ENCODE peak calls at places on chromosomes 1 and 21, in nine cellular contexts. R is iPS-NIHi11; P is HFF-Myc; U is GM12891; C is activated T-helper 9 cell treated with anti-CD3 and anti-CD28 coated beads, Interleukin-2, amount 50 U/mL, for 16 hours; E is midbrain; B is posterior cingulate gyrus; S is stimulated activated CD8-positive, alpha-beta memory T cell treated with anti-CD3 and anti-CD28 coated beads, Interleukin-7, amount 100 ng/mL, for 1 hour; O is stomach. L is an unnamed sample.
A peak's percentile ranks its signal among the peaks of the same experiment; 100 is the strongest.

GRCh38 chr1:185666582-185666981 is 67.6 kb upstream of the HMCN1 start:
- DNase-seq in S (no peak), C (no peak), E (no peak), O (no peak), P (no peak), R (no peak), U (no peak), B (no peak), L (no peak)

GRCh38 chr1:107935396-107936064 is 29.4 kb downstream of the VAV3 start:
- DNase-seq in P (no peak), S (no peak), R (no peak), E (no peak), O (no peak), U (peak; percentile 19), B (no peak), C (peak; percentile 10), L (peak; percentile 54)

GRCh38 chr1:2392071-2392442 is 416 bp downstream of the RER1 start:
- DNase-seq in U (no peak), P (no peak), O (no peak), B (no peak), C (no peak), E (no peak), R (no peak), S (no peak), L (no peak)

GRCh38 chr1:8374812-8375211 is 56.9 kb downstream of the SLC45A1 start:
- DNase-seq in E (no peak), C (no peak), B (no peak), P (no peak), O (peak; percentile 52), S (no peak), R (no peak), U (no peak), L (peak; percentile 45)

GRCh38 chr1:222525956-222526355 is 21.9 kb downstream of the HHIPL2 start:
- DNase-seq in B (no peak), O (no peak), P (no peak), C (no peak), E (no peak), U (no peak), R (no peak), S (no peak), L (peak; percentile 43)

GRCh38 chr1:204294371-204294770 is 65.4 kb downstream of the PLEKHA6 start:
- DNase-seq in B (no peak), S (no peak), P (peak; percentile 92), C (no peak), U (no peak), R (no peak), O (no peak), E (no peak), L (no peak)

GRCh38 chr1:41466146-41466545 is 18.3 kb downstream of the EDN2 start:
- DNase-seq in B (no peak), S (no peak), R (no peak), E (no peak), O (peak; percentile 86), U (no peak), P (no peak), C (no peak), L (no peak)

GRCh38 chr1:38817958-38818705 is 41.4 kb downstream of the RRAGC start:
- DNase-seq in R (peak; percentile 94), O (peak; percentile 50), E (peak; percentile 34), C (peak; percentile 24), P (no peak), B (no peak), S (peak; percentile 8), U (peak; percentile 71), L (peak; percentile 33)

GRCh38 chr1:86706018-86706417 is 1.6 kb downstream of the SH3GLB1 start:
- DNase-seq in O (no peak), C (no peak), S (no peak), R (no peak), E (no peak), P (no peak), U (no peak), B (no peak), L (no peak)

GRCh38 chr1:48025076-48025475 is 27.9 kb upstream of the TRABD2B start:
- DNase-seq in S (no peak), C (no peak), O (no peak), U (no peak), B (no peak), E (no peak), R (no peak), P (no peak), L (no peak)

GRCh38 chr21:26409735-26410134 is 163.4 kb downstream of the CYYR1 start:
- DNase-seq in E (no peak), O (no peak), P (no peak), S (no peak), B (no peak), C (no peak), R (no peak), U (no peak), L (no peak)

GRCh38 chr1:2590233-2591141 is 3.9 kb downstream of the PRXL2B start:
- DNase-seq in R (peak; percentile 3), S (no peak), U (no peak), C (no peak), B (no peak), P (no peak), E (no peak), O (no peak), L (no peak)

GRCh38 chr21:21668198-21668597 is 670.0 kb downstream of the NCAM2 start:
- DNase-seq in B (no peak), O (no peak), E (no peak), C (no peak), R (no peak), S (no peak), U (no peak), P (no peak), L (no peak)

GRCh38 chr1:219220945-219221344 is 47.3 kb downstream of the LYPLAL1 start:
- DNase-seq in B (no peak), S (no peak), C (no peak), P (no peak), E (no peak), O (no peak), U (no peak), R (no peak), L (peak; percentile 9)

GRCh38 chr1:51636765-51637522 is 20.1 kb downstream of the OSBPL9 start:
- DNase-seq in O (no peak), P (no peak), B (no peak), S (no peak), U (no peak), E (no peak), C (no peak), R (no peak), L (no peak)

GRCh38 chr21:21612446-21612845 is 614.2 kb downstream of the NCAM2 start:
- DNase-seq in R (peak; percentile 5), U (no peak), S (no peak), O (no peak), P (peak; percentile 40), C (no peak), B (no peak), E (no peak), L (peak; percentile 18)

GRCh38 chr1:99877568-99877967 is 27.4 kb downstream of the AGL start:
- DNase-seq in R (no peak), S (no peak), U (no peak), E (no peak), P (no peak), B (no peak), C (no peak), O (no peak), L (no peak)

GRCh38 chr1:63189677-63190076 is 132.7 kb upstream of the FOXD3 start:
- DNase-seq in S (no peak), P (no peak), E (no peak), O (no peak), R (peak; percentile 64), U (no peak), C (no peak), B (no peak), L (peak; percentile 17)

GRCh38 chr1:78089015-78089414 is 43.2 kb downstream of the GIPC2 start:
- DNase-seq in O (no peak), C (no peak), R (no peak), B (no peak), E (no peak), P (no peak), U (no peak), S (no peak), L (no peak)

GRCh38 chr21:46295177-46295711 is 9.1 kb downstream of the YBEY start:
- DNase-seq in S (no peak), O (no peak), U (no peak), R (no peak), C (no peak), P (peak; percentile 73), B (no peak), E (no peak), L (peak; percentile 90)

GRCh38 chr1:222375656-222376055 is 172.2 kb downstream of the HHIPL2 start:
- DNase-seq in O (no peak), S (no peak), E (no peak), C (no peak), P (no peak), B (no peak), R (no peak), U (no peak), L (no peak)

GRCh38 chr21:16420086-16420724 is 690.4 kb downstream of the USP25 start:
- DNase-seq in O (peak; percentile 42), S (no peak), B (peak; percentile 15), U (no peak), R (peak; percentile 12), E (peak; percentile 77), P (no peak), C (no peak), L (no peak)

GRCh38 chr1:20321573-20321972 is 30.9 kb downstream of the VWA5B1 start:
- DNase-seq in R (no peak), B (no peak), U (no peak), C (no peak), O (no peak), P (no peak), S (no peak), E (no peak), L (no peak)

GRCh38 chr1:183287191-183287675 is 101.2 kb downstream of the LAMC2 start:
- DNase-seq in S (no peak), P (no peak), B (peak; percentile 44), O (no peak), U (no peak), R (no peak), E (no peak), C (no peak), L (no peak)

GRCh38 chr1:101520302-101520701 is 283.5 kb downstream of the S1PR1 start:
- DNase-seq in U (no peak), P (peak; percentile 7), C (no peak), O (no peak), R (peak; percentile 60), S (no peak), E (peak; percentile 48), B (no peak), L (peak; percentile 42)

GRCh38 chr1:46723901-46724300 is 5.0 kb upstream of the EFCAB14 start:
- DNase-seq in O (no peak), U (no peak), P (no peak), R (no peak), S (no peak), C (no peak), E (no peak), B (no peak), L (no peak)

GRCh38 chr1:21291184-21291583 is 921 bp upstream of the ECE1 start:
- DNase-seq in P (no peak), C (no peak), U (no peak), S (no peak), B (no peak), E (no peak), R (no peak), O (no peak), L (no peak)

GRCh38 chr1:107432108-107432507 is 291.3 kb downstream of the NTNG1 start:
- DNase-seq in C (no peak), P (no peak), U (no peak), O (no peak), E (no peak), S (no peak), B (no peak), R (peak; percentile 27), L (no peak)

GRCh38 chr1:165988817-165989216 is 161.4 kb downstream of the UCK2 start:
- DNase-seq in P (no peak), U (no peak), C (no peak), O (no peak), B (no peak), E (no peak), S (no peak), R (no peak), L (no peak)

GRCh38 chr1:215543191-215543606 is 23.9 kb upstream of the KCTD3 start:
- DNase-seq in R (no peak), B (no peak), E (no peak), O (peak; percentile 30), P (no peak), S (no peak), U (no peak), C (no peak), L (peak; percentile 81)

GRCh38 chr1:64199154-64199553 is 4.3 kb upstream of the UBE2U start:
- DNase-seq in B (no peak), E (no peak), C (no peak), R (no peak), S (no peak), O (no peak), U (no peak), P (no peak), L (no peak)